ENCODE peak calls at places on chromosomes 12 and 14, in eight cellular contexts. Y, M, Q, P, U, H, D and O are unnamed samples.

GRCh38 chr12:103933237-103933636 is 3.0 kb downstream of the HSP90B1 start:
- DNase-seq in Y (no peak), M (peak), Q (no peak), P (no peak), U (peak), H (no peak), D (no peak), O (no peak)

GRCh38 chr14:89186850-89187376 is 230.1 kb downstream of the FOXN3 start:
- DNase-seq in Y (no peak), M (no peak), Q (no peak), P (peak), U (peak), H (no peak), D (no peak), O (no peak)

GRCh38 chr14:51116682-51117081 is 21.8 kb upstream of the TRIM9 start:
- DNase-seq in Y (no peak), M (no peak), Q (no peak), P (no peak), U (no peak), H (no peak), D (no peak), O (no peak)

GRCh38 chr12:110619534-110619953 is 5.6 kb downstream of the TCTN1 start:
- DNase-seq in Y (no peak), M (no peak), Q (no peak), P (no peak), U (no peak), H (no peak), D (no peak), O (peak)

GRCh38 chr12:47087088-47087688 is 7.4 kb upstream of the AMIGO2 start:
- DNase-seq in Y (peak), M (no peak), Q (peak), P (peak), U (peak), H (no peak), D (no peak), O (no peak)

GRCh38 chr14:30855345-30856037 is 18.9 kb upstream of the COCH start:
- DNase-seq in Y (no peak), M (no peak), Q (no peak), P (no peak), U (no peak), H (no peak), D (no peak), O (no peak)

GRCh38 chr12:124608451-124608870 is 41.0 kb upstream of the NCOR2 start:
- DNase-seq in Y (no peak), M (no peak), Q (no peak), P (no peak), U (no peak), H (no peak), D (no peak), O (no peak)

GRCh38 chr14:34122081-34122480 is 171.2 kb upstream of the EGLN3 start:
- DNase-seq in Y (no peak), M (no peak), Q (no peak), P (no peak), U (no peak), H (no peak), D (no peak), O (no peak)

GRCh38 chr12:96070670-96071279 is 35.4 kb upstream of the LTA4H start:
- DNase-seq in Y (peak), M (peak), Q (peak), P (peak), U (peak), H (no peak), D (peak), O (no peak)

GRCh38 chr14:59679872-59680271 is 103.3 kb upstream of the CCDC175 start:
- DNase-seq in Y (no peak), M (peak), Q (no peak), P (peak), U (peak), H (no peak), D (peak), O (no peak)

GRCh38 chr12:56242986-56243385 is 13.1 kb downstream of the SLC39A5 start:
- DNase-seq in Y (no peak), M (no peak), Q (no peak), P (no peak), U (no peak), H (no peak), D (no peak), O (no peak)

GRCh38 chr12:54560374-54560858 is 11.0 kb downstream of the PDE1B start:
- DNase-seq in Y (peak), M (peak), Q (peak), P (peak), U (peak), H (peak), D (peak), O (peak)

GRCh38 chr14:96567289-96567899 is 65.2 kb downstream of the PAPOLA start:
- DNase-seq in Y (peak), M (peak), Q (peak), P (peak), U (peak), H (no peak), D (peak), O (peak)

GRCh38 chr12:5716221-5716620 is 228.8 kb downstream of the ANO2 start:
- DNase-seq in Y (no peak), M (no peak), Q (no peak), P (no peak), U (no peak), H (no peak), D (no peak), O (peak)

GRCh38 chr14:24216345-24216699 is 456 bp upstream of the MDP1 start:
- DNase-seq in Y (no peak), M (no peak), Q (no peak), P (no peak), U (no peak), H (no peak), D (no peak), O (no peak)

GRCh38 chr14:95045836-95046430 is 111.4 kb downstream of the DICER1 start:
- DNase-seq in Y (no peak), M (no peak), Q (no peak), P (no peak), U (no peak), H (no peak), D (no peak), O (no peak)

GRCh38 chr12:122963928-122964240 is 2.4 kb downstream of the ABCB9 start:
- DNase-seq in Y (no peak), M (no peak), Q (peak), P (peak), U (peak), H (no peak), D (peak), O (peak)

GRCh38 chr14:61514006-61514830 is 181.1 kb upstream of the HIF1A start:
- DNase-seq in Y (no peak), M (no peak), Q (peak), P (peak), U (peak), H (no peak), D (peak), O (no peak)

GRCh38 chr12:45726594-45727300 is 2.8 kb upstream of the ARID2 start:
- DNase-seq in Y (peak), M (peak), Q (peak), P (peak), U (peak), H (no peak), D (peak), O (peak)

DNA sequence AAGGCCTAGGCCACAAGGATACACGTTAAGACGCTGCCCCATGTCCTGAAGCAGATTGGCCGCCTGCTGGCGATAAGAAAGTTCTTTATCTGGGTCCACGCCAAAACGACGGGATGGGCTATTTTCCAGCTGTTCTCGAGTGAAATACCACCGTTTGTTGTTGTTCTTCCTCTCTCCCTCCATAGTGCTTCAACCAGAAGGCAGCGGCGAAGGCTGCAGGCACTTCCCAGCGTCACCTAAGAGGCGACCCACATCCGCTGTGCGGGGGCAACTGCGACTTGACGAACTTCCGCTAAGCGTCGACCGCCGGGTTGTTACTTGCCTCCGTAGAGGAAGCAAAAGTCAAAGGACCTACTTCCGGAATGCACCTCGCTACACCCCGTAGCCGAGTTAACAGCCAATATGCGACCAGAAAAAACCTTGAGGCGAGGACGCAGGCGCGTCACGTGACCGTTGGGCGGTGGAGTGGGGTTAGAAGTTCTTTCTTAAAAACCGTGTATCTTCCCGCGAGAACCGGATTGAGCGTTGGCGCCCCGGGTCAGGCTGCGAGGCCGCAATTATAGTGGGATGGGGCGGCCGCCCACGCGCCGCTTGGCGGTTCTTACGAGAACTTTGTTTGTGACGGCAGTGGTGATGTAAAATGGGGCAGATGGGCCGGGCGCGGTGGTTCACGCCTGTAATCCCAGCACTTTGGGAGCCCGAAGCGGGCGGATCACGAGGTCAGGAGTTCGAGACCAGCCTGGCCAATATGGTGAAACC is at the start of gene CCNT1:
- DNase-seq in Y (peak), M (peak), Q (peak), P (peak), U (peak), H (peak), D (peak), O (peak)
- TF ChIP-seq CTCF in Y (no peak), M (peak), Q (no peak), P (peak), U (peak), H (peak), D (peak), O (peak)

GRCh38 chr12:8746046-8746445 is 48.3 kb downstream of the RIMKLB start:
- DNase-seq in Y (no peak), M (no peak), Q (no peak), P (no peak), U (no peak), H (no peak), D (no peak), O (no peak)
- TF ChIP-seq CTCF in Y (no peak), M (no peak), Q (no peak), P (no peak), U (no peak), H (no peak), D (no peak), O (no peak)

DNA sequence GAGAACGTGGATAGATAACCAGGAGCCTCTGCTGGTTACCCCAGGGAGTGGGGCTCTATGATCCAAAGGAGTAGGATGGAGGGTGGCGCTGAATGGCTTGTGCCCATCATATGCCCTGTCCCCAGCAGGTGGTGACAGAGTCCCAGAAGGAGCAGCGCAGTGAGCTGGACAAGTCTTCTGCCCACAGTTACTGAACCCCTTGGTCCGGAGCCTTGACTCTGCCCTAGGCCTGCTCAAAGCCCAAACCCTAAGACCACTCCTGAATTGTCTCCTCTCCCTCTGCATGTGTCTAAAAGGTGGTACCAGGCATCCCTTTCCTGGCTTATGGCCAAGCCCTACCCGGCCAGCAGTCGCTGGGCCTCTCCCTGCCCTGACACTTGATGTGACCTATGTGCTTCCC is 3.2 kb downstream of the PRPH start:
- DNase-seq in Y (peak), M (no peak), Q (no peak), P (no peak), U (no peak), H (no peak), D (no peak), O (no peak)
- TF ChIP-seq CTCF in Y (peak), M (no peak), Q (no peak), P (no peak), U (peak), H (peak), D (no peak), O (no peak)

GRCh38 chr12:108647199-108647935 is 13.7 kb upstream of the SELPLG start:
- DNase-seq in Y (no peak), M (no peak), Q (no peak), P (no peak), U (peak), H (no peak), D (no peak), O (peak)
- TF ChIP-seq CTCF in Y (no peak), M (no peak), Q (peak), P (no peak), U (peak), H (no peak), D (peak), O (no peak)

DNA sequence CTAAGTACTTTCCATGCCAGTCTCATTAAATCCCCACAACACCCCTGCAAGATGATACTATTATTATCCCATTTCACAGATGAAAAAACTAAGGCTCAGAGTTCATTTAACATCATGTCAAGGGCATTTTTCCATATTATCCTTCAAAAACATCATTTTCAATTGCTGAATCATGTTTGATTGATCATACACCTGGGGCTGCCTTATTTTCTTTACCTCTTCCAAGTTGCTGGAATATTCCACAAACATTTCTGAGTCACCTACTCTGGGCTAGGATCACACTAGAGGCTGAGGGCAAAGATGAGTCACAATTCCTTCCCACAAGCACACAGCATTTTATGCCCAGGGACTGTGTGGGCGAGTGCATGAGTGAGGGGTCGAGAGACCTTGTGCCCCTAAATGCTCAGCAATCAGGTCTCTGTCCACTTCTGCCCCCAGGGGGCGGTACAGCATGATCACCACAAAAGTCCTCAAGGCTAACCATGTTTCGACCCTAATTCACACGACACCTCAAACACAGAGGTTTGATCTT is 14.1 kb upstream of the TMEM119 start:
- DNase-seq in Y (peak), M (peak), Q (peak), P (peak), U (peak), H (peak), D (peak), O (peak)
- TF ChIP-seq CTCF in Y (peak), M (peak), Q (peak), P (peak), U (peak), H (peak), D (peak), O (peak)

GRCh38 chr14:106690333-106690891 is 1164.0 kb downstream of the TMEM121 start:
- DNase-seq in Y (no peak), M (no peak), Q (no peak), P (no peak), U (no peak), H (no peak), D (no peak), O (no peak)

GRCh38 chr14:106694638-106695393 is 1168.4 kb downstream of the TMEM121 start:
- DNase-seq in Y (peak), M (no peak), Q (no peak), P (no peak), U (no peak), H (no peak), D (no peak), O (no peak)

GRCh38 chr14:106686533-106686932 is 1160.2 kb downstream of the TMEM121 start:
- DNase-seq in Y (no peak), M (no peak), Q (no peak), P (no peak), U (no peak), H (no peak), D (no peak), O (no peak)

GRCh38 chr14:106691601-106692291 is 1165.4 kb downstream of the TMEM121 start:
- DNase-seq in Y (peak), M (no peak), Q (no peak), P (no peak), U (no peak), H (no peak), D (no peak), O (no peak)
- TF ChIP-seq CTCF in Y (no peak), M (no peak), Q (no peak), P (no peak), U (peak), H (peak), D (peak), O (no peak)

DNA sequence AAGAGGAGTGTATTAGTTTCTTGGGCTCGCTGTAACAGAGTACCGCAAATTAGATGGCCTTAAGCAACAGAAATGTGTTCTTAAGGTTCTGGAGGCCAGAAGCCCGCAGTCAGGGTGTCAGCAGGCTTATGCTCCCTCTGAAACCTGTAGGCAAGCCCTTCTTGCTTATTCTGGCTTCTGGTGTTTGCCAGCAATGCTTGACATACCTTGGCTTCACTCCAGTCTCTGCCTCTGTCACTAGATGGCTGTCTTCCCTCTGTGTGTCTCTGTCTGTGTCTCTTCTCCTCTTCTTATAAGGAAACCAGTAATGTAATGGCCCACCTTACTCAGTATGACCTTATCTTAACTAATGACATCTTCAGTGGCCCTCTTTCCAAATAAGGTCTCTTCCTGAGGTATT is 85.1 kb downstream of the DERA start:
- DNase-seq in Y (peak), M (no peak), Q (peak), P (peak), U (peak), H (no peak), D (peak), O (peak)
- TF ChIP-seq CTCF in Y (peak), M (peak), Q (no peak), P (peak), U (peak), H (no peak), D (peak), O (no peak)